ENCODE peak calls at places on chromosomes 7 and 10, in four cellular contexts. J is A549, C is transverse colon, N is vagina. Z is an unnamed sample.

GRCh38 chr10:60123668-60124067 is 217.3 kb upstream of the CCDC6 start:
- DNase-seq in J (no peak), C (no peak), N (no peak), Z (no peak)

GRCh38 chr10:97270523-97271154 is 21.8 kb downstream of the ARHGAP19 start:
- DNase-seq in J (no peak), C (no peak), N (no peak), Z (no peak)

GRCh38 chr10:9219860-9220259 is 1165.4 kb downstream of the GATA3 start:
- DNase-seq in J (no peak), C (no peak), N (no peak), Z (no peak)

GRCh38 chr10:2362331-2362730 is 625.0 kb upstream of the ADARB2 start:
- DNase-seq in J (no peak), C (no peak), N (no peak), Z (no peak)

GRCh38 chr7:1343551-1343950 is 110.9 kb downstream of the UNCX start:
- DNase-seq in J (no peak), C (no peak), N (no peak), Z (no peak)

GRCh38 chr7:50822716-50823115 is 40.0 kb upstream of the GRB10 start:
- DNase-seq in J (no peak), C (no peak), N (no peak), Z (no peak)

GRCh38 chr10:124990671-124991625 is 49.0 kb downstream of the ZRANB1 start:
- DNase-seq in J (no peak), C (no peak), N (no peak), Z (no peak)

GRCh38 chr10:58440484-58440883 is 55.3 kb downstream of the TFAM start:
- DNase-seq in J (no peak), C (no peak), N (no peak), Z (no peak)

GRCh38 chr7:36355490-36355889 is 34.2 kb upstream of the ANLN start:
- DNase-seq in J (no peak), C (no peak), N (no peak), Z (no peak)

GRCh38 chr7:135673360-135673706 is 11.0 kb downstream of the STMP1 start:
- DNase-seq in J (no peak), C (no peak), N (no peak), Z (no peak)

GRCh38 chr7:10672186-10672585 is 301.5 kb upstream of the PHF14 start:
- DNase-seq in J (no peak), C (no peak), N (no peak), Z (no peak)

GRCh38 chr7:47893238-47893637 is 55.0 kb downstream of the PKD1L1 start:
- DNase-seq in J (peak; percentile 35), C (no peak), N (no peak), Z (no peak)

GRCh38 chr10:120077707-120078492 is 185.4 kb downstream of the SEC23IP start:
- DNase-seq in J (no peak), C (no peak), N (no peak), Z (no peak)

GRCh38 chr7:20240080-20240926 is 23.1 kb upstream of the MACC1 start:
- DNase-seq in J (no peak), C (no peak), N (no peak), Z (no peak)

GRCh38 chr10:48464121-48464870 is 140.6 kb downstream of the ARHGAP22 start:
- DNase-seq in J (no peak), C (no peak), N (peak; percentile 83), Z (no peak)

GRCh38 chr10:3668276-3668960 is 116.6 kb downstream of the KLF6 start:
- DNase-seq in J (no peak), C (peak; percentile 52), N (no peak), Z (peak; percentile 69)

GRCh38 chr7:115217373-115217772 is 295.5 kb downstream of the MDFIC start:
- DNase-seq in J (no peak), C (no peak), N (no peak), Z (peak; percentile 11)

GRCh38 chr10:26440091-26440445 is 1.9 kb downstream of the APBB1IP start:
- DNase-seq in J (no peak), C (no peak), N (no peak), Z (no peak)

GRCh38 chr10:31317652-31318381 is 1.2 kb upstream of the ZEB1 start:
- DNase-seq in J (no peak), C (peak; percentile 78), N (no peak), Z (no peak)

GRCh38 chr10:49600781-49601400 is 9.2 kb upstream of the SLC18A3 start:
- DNase-seq in J (no peak), C (no peak), N (peak; percentile 60), Z (no peak)

GRCh38 chr10:4670737-4671136 is 155.3 kb upstream of the AKR1E2 start:
- DNase-seq in J (no peak), C (no peak), N (no peak), Z (peak; percentile 41)

GRCh38 chr7:26583094-26583493 is 281.3 kb downstream of the SKAP2 start:
- DNase-seq in J (no peak), C (no peak), N (no peak), Z (no peak)

GRCh38 chr10:84138478-84139125 is 707 bp upstream of the GHITM start:
- DNase-seq in J (peak; percentile 39), C (peak; percentile 49), N (no peak), Z (no peak)

GRCh38 chr10:43963793-43964425 is 315.2 kb upstream of the ZNF32 start:
- DNase-seq in J (no peak), C (no peak), N (peak; percentile 76), Z (no peak)

GRCh38 chr10:27437775-27438174 is 66.3 kb upstream of the RAB18 start:
- DNase-seq in J (no peak), C (no peak), N (no peak), Z (no peak)

GRCh38 chr10:21479553-21480315 is 45.7 kb downstream of the SKIDA1 start:
- DNase-seq in J (no peak), C (no peak), N (peak; percentile 40), Z (no peak)

GRCh38 chr10:22894714-22895113 is 33.1 kb upstream of the ARMC3 start:
- DNase-seq in J (no peak), C (no peak), N (no peak), Z (no peak)

GRCh38 chr7:121020243-121020642 is 31.7 kb downstream of the CPED1 start:
- DNase-seq in J (no peak), C (no peak), N (no peak), Z (no peak)

GRCh38 chr10:32971536-32972091 is 13.6 kb upstream of the ITGB1 start:
- DNase-seq in J (no peak), C (peak; percentile 42), N (no peak), Z (no peak)

GRCh38 chr10:130048081-130048480 is 62.5 kb downstream of the C10orf143 start:
- DNase-seq in J (no peak), C (no peak), N (peak; percentile 81), Z (no peak)

GRCh38 chr7:37310322-37311080 is 138.2 kb downstream of the ELMO1 start:
- DNase-seq in J (no peak), C (no peak), N (no peak), Z (no peak)

GRCh38 chr10:89555688-89556445 is 20.5 kb upstream of the SLC16A12 start:
- DNase-seq in J (no peak), C (no peak), N (no peak), Z (no peak)

GRCh38 chr7:44289341-44290249 is 35.8 kb downstream of the CAMK2B start:
- DNase-seq in J (no peak), C (peak; percentile 4), N (no peak), Z (no peak)

GRCh38 chr7:93146036-93146435 is 2.1 kb downstream of the SAMD9L start:
- DNase-seq in J (no peak), C (no peak), N (no peak), Z (no peak)

GRCh38 chr10:114577133-114577532 is 80.9 kb downstream of the ABLIM1 start:
- DNase-seq in J (no peak), C (no peak), N (no peak), Z (peak; percentile 46)

GRCh38 chr7:142838461-142839213 is 16.2 kb upstream of the EPHB6 start:
- DNase-seq in J (no peak), C (no peak), N (no peak), Z (no peak)

GRCh38 chr10:8238989-8239388 is 184.5 kb downstream of the GATA3 start:
- DNase-seq in J (no peak), C (no peak), N (no peak), Z (no peak)

GRCh38 chr10:311901-312665 is 176.8 kb downstream of the ZMYND11 start:
- DNase-seq in J (no peak), C (no peak), N (peak; percentile 56), Z (no peak)

GRCh38 chr10:43000021-43000411 is 76.9 kb upstream of the RET start:
- DNase-seq in J (no peak), C (no peak), N (no peak), Z (no peak)

GRCh38 chr7:158591944-158592343 is 4.3 kb upstream of the PTPRN2 start:
- DNase-seq in J (no peak), C (no peak), N (no peak), Z (no peak)
- H3K27ac ChIP-seq in J (no peak overlapping the region), C (no peak overlapping the region), N (no peak overlapping the region), Z (no peak overlapping the region)

GRCh38 chr10:71966046-71967004 is 2.1 kb downstream of the CHST3 start:
- DNase-seq in J (no peak), C (no peak), N (no peak), Z (peak; percentile 66)

GRCh38 chr10:71970869-71971268 is 6.7 kb downstream of the CHST3 start:
- DNase-seq in J (no peak), C (no peak), N (no peak), Z (no peak)

GRCh38 chr10:71969929-71970328 is 5.7 kb downstream of the CHST3 start:
- DNase-seq in J (no peak), C (no peak), N (no peak), Z (no peak)

GRCh38 chr10:71970331-71970730 is 6.1 kb downstream of the CHST3 start:
- DNase-seq in J (peak; percentile 62), C (no peak), N (no peak), Z (peak; percentile 65)

GRCh38 chr10:71968553-71969474 is 4.6 kb downstream of the CHST3 start:
- DNase-seq in J (peak; percentile 55), C (no peak), N (no peak), Z (no peak)
- H3K27ac ChIP-seq in J (peak overlapping the region; percentile 98), C (peak overlapping the region; percentile 18), N (peak overlapping the region; percentile 55), Z (peak overlapping the region; percentile 100)

DNA sequence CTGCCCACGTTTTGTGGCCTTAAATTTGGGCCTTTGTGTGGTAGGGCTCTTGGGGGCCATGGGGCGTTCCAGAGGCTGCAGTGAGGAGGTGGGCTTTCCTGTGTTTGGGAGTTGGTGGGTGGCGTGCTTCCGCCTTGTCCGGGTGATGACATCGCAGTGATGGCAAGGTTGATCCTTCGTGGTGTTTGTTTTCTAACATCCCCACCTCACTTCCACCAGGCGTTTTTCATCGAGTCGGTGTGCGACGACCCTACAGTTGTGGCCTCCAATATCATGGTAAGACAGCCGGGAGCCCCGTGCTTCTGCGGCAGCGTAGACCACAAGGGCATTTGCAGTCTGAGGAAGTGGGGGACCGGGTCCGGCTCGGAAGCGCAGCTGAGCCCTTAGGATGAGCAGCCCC is 14.2 kb downstream of the PFKFB3 start:
- DNase-seq in J (no peak), C (no peak), N (no peak), Z (no peak)
- H3K27ac ChIP-seq in J (peak overlapping the region; percentile 83), C (no peak overlapping the region), N (no peak overlapping the region), Z (peak overlapping the region; percentile 68)

GRCh38 chr7:105224884-105225651 is 163.7 kb downstream of the SRPK2 start:
- DNase-seq in J (peak; percentile 54), C (no peak), N (no peak), Z (peak; percentile 82)
- H3K27ac ChIP-seq in J (peak overlapping the region; percentile 56), C (no peak overlapping the region), N (no peak overlapping the region), Z (no peak overlapping the region)